ENCODE peak calls at places on chromosomes 5 and 9, in ten cellular contexts. F is endothelial cell, Q is ACHN, O is GM18507, L is amygdala, W is aorta, D is T-helper 1 cell, M is SK-N-SH, C is NCI-H460, E is lower leg skin. Y is an unnamed sample.

GRCh38 chr9:77423841-77424240 is 224.3 kb downstream of the GNA14 start:
- DNase-seq in F (no peak), Q (no peak), O (no peak), L (no peak), W (no peak), D (no peak), M (no peak), C (no peak), E (no peak), Y (no peak)

GRCh38 chr5:102625446-102625845 is 126.6 kb upstream of the SLCO6A1 start:
- DNase-seq in F (no peak), Q (no peak), O (no peak), L (no peak), W (no peak), D (no peak), M (no peak), C (no peak), E (no peak), Y (no peak)

GRCh38 chr5:180138214-180138975 is 66.8 kb upstream of the RNF130 start:
- DNase-seq in F (peak), Q (no peak), O (no peak), L (no peak), W (no peak), D (no peak), M (no peak), C (no peak), E (no peak), Y (no peak)

GRCh38 chr5:87120518-87121314 is 147.0 kb upstream of the RASA1 start:
- DNase-seq in F (no peak), Q (peak), O (no peak), L (no peak), W (no peak), D (no peak), M (no peak), C (peak), E (no peak), Y (no peak)

GRCh38 chr5:115685966-115686691 is 60.3 kb upstream of the TMED7 start:
- DNase-seq in F (no peak), Q (peak), O (no peak), L (no peak), W (peak), D (no peak), M (peak), C (no peak), E (no peak), Y (no peak)

GRCh38 chr9:112819635-112820496 is 69.3 kb downstream of the SNX30 start:
- DNase-seq in F (peak), Q (peak), O (no peak), L (no peak), W (peak), D (no peak), M (peak), C (peak), E (no peak), Y (peak)

GRCh38 chr5:125006011-125006685 is 259.7 kb upstream of the ZNF608 start:
- DNase-seq in F (no peak), Q (no peak), O (no peak), L (no peak), W (no peak), D (no peak), M (no peak), C (no peak), E (no peak), Y (no peak)

GRCh38 chr9:114887963-114888362 is 42.4 kb downstream of the TNFSF8 start:
- DNase-seq in F (no peak), Q (no peak), O (no peak), L (no peak), W (no peak), D (no peak), M (no peak), C (no peak), E (no peak), Y (no peak)

GRCh38 chr5:40680741-40681350 is 1.1 kb downstream of the PTGER4 start:
- DNase-seq in F (no peak), Q (no peak), O (no peak), L (no peak), W (peak), D (peak), M (peak), C (no peak), E (no peak), Y (no peak)

GRCh38 chr5:180669661-180670060 is 20.3 kb upstream of the FLT4 start:
- DNase-seq in F (no peak), Q (no peak), O (no peak), L (no peak), W (no peak), D (no peak), M (no peak), C (no peak), E (no peak), Y (no peak)

GRCh38 chr5:1018596-1018995 is 10.0 kb downstream of the NKD2 start:
- DNase-seq in F (no peak), Q (no peak), O (no peak), L (no peak), W (peak), D (no peak), M (no peak), C (no peak), E (no peak), Y (no peak)

GRCh38 chr9:137784046-137784445 is 93.5 kb upstream of the CACNA1B start:
- DNase-seq in F (no peak), Q (no peak), O (no peak), L (no peak), W (no peak), D (no peak), M (peak), C (no peak), E (no peak), Y (no peak)

GRCh38 chr9:77744877-77745435 is 96.8 kb upstream of the GNA14 start:
- DNase-seq in F (no peak), Q (no peak), O (no peak), L (no peak), W (no peak), D (no peak), M (no peak), C (no peak), E (no peak), Y (no peak)

GRCh38 chr9:123978981-123979380 is 32.6 kb upstream of the LHX2 start:
- DNase-seq in F (no peak), Q (no peak), O (no peak), L (no peak), W (no peak), D (no peak), M (no peak), C (no peak), E (no peak), Y (no peak)

GRCh38 chr9:13213337-13213736 is 66.2 kb downstream of the MPDZ start:
- DNase-seq in F (no peak), Q (peak), O (no peak), L (no peak), W (no peak), D (no peak), M (no peak), C (peak), E (no peak), Y (no peak)

GRCh38 chr5:175700991-175701390 is 43.1 kb downstream of the HRH2 start:
- DNase-seq in F (no peak), Q (peak), O (no peak), L (no peak), W (peak), D (no peak), M (peak), C (peak), E (no peak), Y (no peak)

GRCh38 chr5:87321605-87322004 is 53.9 kb downstream of the RASA1 start:
- DNase-seq in F (no peak), Q (no peak), O (no peak), L (no peak), W (no peak), D (no peak), M (no peak), C (no peak), E (no peak), Y (no peak)

GRCh38 chr9:112725961-112726360 is 8.0 kb upstream of the INIP start:
- DNase-seq in F (no peak), Q (no peak), O (no peak), L (no peak), W (no peak), D (no peak), M (no peak), C (no peak), E (no peak), Y (no peak)

GRCh38 chr5:110288766-110289165 is 437.7 kb downstream of the TMEM232 start:
- DNase-seq in F (no peak), Q (no peak), O (no peak), L (no peak), W (no peak), D (no peak), M (no peak), C (no peak), E (no peak), Y (no peak)

GRCh38 chr9:15357050-15357653 is 50.1 kb upstream of the TTC39B start:
- DNase-seq in F (peak), Q (peak), O (no peak), L (no peak), W (no peak), D (peak), M (no peak), C (no peak), E (no peak), Y (no peak)

GRCh38 chr5:14449052-14449661 is 132.4 kb upstream of the OTULINL start:
- DNase-seq in F (no peak), Q (peak), O (no peak), L (no peak), W (no peak), D (no peak), M (peak), C (no peak), E (no peak), Y (no peak)

GRCh38 chr5:181190711-181191525 is 14.1 kb downstream of the TRIM7 start:
- DNase-seq in F (peak), Q (peak), O (no peak), L (no peak), W (peak), D (peak), M (peak), C (no peak), E (no peak), Y (no peak)

GRCh38 chr5:67094476-67095300 is 101.9 kb downstream of the CD180 start:
- DNase-seq in F (no peak), Q (peak), O (no peak), L (no peak), W (no peak), D (no peak), M (no peak), C (no peak), E (no peak), Y (peak)

GRCh38 chr5:75681125-75681830 is 36.0 kb downstream of the POC5 start:
- DNase-seq in F (no peak), Q (peak), O (no peak), L (no peak), W (no peak), D (no peak), M (no peak), C (peak), E (no peak), Y (no peak)

GRCh38 chr9:113708821-113709713 is 167.0 kb upstream of the ZNF618 start:
- DNase-seq in F (no peak), Q (no peak), O (no peak), L (no peak), W (no peak), D (no peak), M (no peak), C (no peak), E (no peak), Y (peak)

GRCh38 chr9:124499214-124499613 is 8.0 kb downstream of the NR5A1 start:
- DNase-seq in F (no peak), Q (no peak), O (no peak), L (no peak), W (no peak), D (no peak), M (no peak), C (no peak), E (no peak), Y (no peak)

GRCh38 chr9:105114956-105115728 is 129.3 kb upstream of the SLC44A1 start:
- DNase-seq in F (no peak), Q (no peak), O (no peak), L (no peak), W (peak), D (no peak), M (no peak), C (no peak), E (peak), Y (no peak)

GRCh38 chr9:94717656-94718225 is 8.8 kb upstream of the AOPEP start:
- DNase-seq in F (no peak), Q (no peak), O (no peak), L (no peak), W (no peak), D (no peak), M (no peak), C (no peak), E (no peak), Y (no peak)

GRCh38 chr5:179212870-179213269 is 132.4 kb downstream of the ADAMTS2 start:
- DNase-seq in F (no peak), Q (no peak), O (no peak), L (no peak), W (no peak), D (no peak), M (peak), C (no peak), E (no peak), Y (no peak)

GRCh38 chr9:16705121-16705604 is 165.3 kb downstream of the BNC2 start:
- DNase-seq in F (peak), Q (peak), O (no peak), L (no peak), W (peak), D (no peak), M (peak), C (peak), E (peak), Y (peak)

GRCh38 chr9:17135578-17135904 is 701 bp downstream of the CNTLN start:
- DNase-seq in F (no peak), Q (no peak), O (no peak), L (no peak), W (no peak), D (no peak), M (no peak), C (no peak), E (no peak), Y (no peak)

GRCh38 chr9:19408316-19408692 is 505 bp upstream of the ACER2 start:
- DNase-seq in F (peak), Q (no peak), O (no peak), L (no peak), W (peak), D (peak), M (no peak), C (no peak), E (peak), Y (no peak)

Y was measured in NT2/D1.